ENCODE peak calls at places on chromosomes 5 and 9, in four cellular contexts. Q is PC-3, V is PC-9, K is psoas muscle. F is an unnamed sample.
A peak's percentile ranks its signal among the peaks of the same experiment; 100 is the strongest.

GRCh38 chr5:119063579-119064379 is 7.1 kb upstream of the DMXL1 start:
- DNase-seq in V (no peak), Q (peak; percentile 17), K (no peak), F (no peak)

GRCh38 chr5:14425581-14425980 is 156.0 kb upstream of the OTULINL start:
- DNase-seq in Q (no peak), V (no peak), K (no peak), F (no peak)

GRCh38 chr5:50712479-50712878 is 46.0 kb downstream of the PARP8 start:
- DNase-seq in Q (no peak), K (no peak), V (no peak), F (no peak)

GRCh38 chr5:180334176-180334575 is 19.0 kb downstream of the GFPT2 start:
- DNase-seq in V (no peak), K (no peak), Q (no peak), F (no peak)

GRCh38 chr9:112308576-112308975 is 24.8 kb downstream of the PTBP3 start:
- DNase-seq in V (no peak), Q (no peak), K (no peak), F (no peak)

GRCh38 chr9:22976454-22976853 is 529.8 kb downstream of the DMRTA1 start:
- DNase-seq in K (no peak), V (no peak), Q (peak; percentile 69), F (no peak)

GRCh38 chr5:33180900-33181299 is 259.9 kb upstream of the TARS1 start:
- DNase-seq in V (no peak), Q (peak; percentile 66), K (no peak), F (no peak)

GRCh38 chr5:88452820-88453219 is 184.2 kb upstream of the TMEM161B start:
- DNase-seq in Q (peak; percentile 34), K (no peak), V (no peak), F (peak; percentile 4)

GRCh38 chr9:15469406-15469805 is 41.4 kb downstream of the PSIP1 start:
- DNase-seq in Q (no peak), K (no peak), V (no peak), F (no peak)

GRCh38 chr9:32589083-32589713 is 16.2 kb upstream of the NDUFB6 start:
- DNase-seq in Q (peak; percentile 68), K (no peak), V (peak; percentile 55), F (no peak)

GRCh38 chr5:36270175-36270574 is 28.4 kb upstream of the NADK2 start:
- DNase-seq in Q (no peak), K (no peak), V (no peak), F (no peak)

GRCh38 chr5:81657386-81657785 is 93.5 kb downstream of the SSBP2 start:
- DNase-seq in K (no peak), V (no peak), Q (peak; percentile 68), F (no peak)

GRCh38 chr5:159640921-159641320 is 275.4 kb upstream of the ADRA1B start:
- DNase-seq in K (no peak), Q (no peak), V (no peak), F (no peak)

GRCh38 chr9:16289639-16290038 is 580.8 kb downstream of the BNC2 start:
- DNase-seq in V (no peak), Q (no peak), K (no peak), F (peak; percentile 59)

GRCh38 chr9:34591091-34591910 is 1.8 kb upstream of the CNTFR start:
- DNase-seq in K (peak; percentile 91), Q (peak; percentile 71), V (peak; percentile 49), F (peak; percentile 63)
- H3K4me3 ChIP-seq in K (peak overlapping the region; percentile 80), Q (no peak overlapping the region), V (no peak overlapping the region), F (no peak overlapping the region)

GRCh38 chr9:97651646-97652045 is 18.0 kb downstream of the NCBP1 start:
- DNase-seq in K (no peak), V (no peak), Q (no peak), F (no peak)
- H3K36me3 ChIP-seq in K (peaks cover 6% of the 10 kb centered on the region), V (peaks cover 68% of the 10 kb centered on the region), Q (peaks cover 28% of the 10 kb centered on the region), F (peaks cover 82% of the 10 kb centered on the region)

GRCh38 chr9:137945581-137945980 is 68.0 kb downstream of the CACNA1B start:
- DNase-seq in Q (peak; percentile 2), V (no peak), K (no peak), F (no peak)
- H3K9me3 ChIP-seq in Q (peaks cover 12% of the 10 kb centered on the region), V (peaks cover 19% of the 10 kb centered on the region), K (no peaks in the 10 kb centered on the region), F (peaks cover 10% of the 10 kb centered on the region)

GRCh38 chr9:137665697-137666504 is 47.1 kb downstream of the EHMT1 start:
- DNase-seq in K (no peak), V (no peak), Q (no peak), F (no peak)
- H3K4me3 ChIP-seq in K (no peak overlapping the region), V (no peak overlapping the region), Q (no peak overlapping the region), F (no peak overlapping the region)

GRCh38 chr5:138909734-138910133 is 34.6 kb upstream of the LRRTM2 start:
- DNase-seq in K (no peak), V (no peak), Q (no peak), F (no peak)

GRCh38 chr5:138913773-138914172 is 38.6 kb upstream of the LRRTM2 start:
- DNase-seq in Q (no peak), K (no peak), V (no peak), F (no peak)

GRCh38 chr5:138912093-138912492 is 37.0 kb upstream of the LRRTM2 start:
- DNase-seq in V (no peak), K (no peak), Q (no peak), F (no peak)

GRCh38 chr5:138910546-138911185 is 35.5 kb upstream of the LRRTM2 start:
- DNase-seq in Q (no peak), K (no peak), V (no peak), F (no peak)

DNA sequence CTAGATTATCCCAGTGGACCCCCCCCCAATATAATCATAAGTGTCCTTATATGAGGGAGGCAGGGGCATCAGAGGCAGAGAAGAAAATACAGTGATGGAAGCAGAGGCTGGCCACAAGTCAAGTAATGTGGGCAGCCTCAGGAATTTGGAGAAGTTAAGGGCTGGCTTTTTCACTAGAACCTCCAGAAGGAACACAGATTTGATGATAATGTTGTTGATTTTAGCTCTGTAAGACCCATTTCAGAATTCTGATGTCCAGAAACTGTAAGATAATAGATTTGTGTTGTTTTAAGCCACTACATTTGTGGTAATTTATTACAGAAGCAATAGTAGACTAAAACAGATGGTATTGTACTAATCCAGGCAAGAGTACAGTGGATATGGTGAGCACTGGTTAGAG is 36.3 kb upstream of the LRRTM2 start:
- DNase-seq in V (no peak), K (no peak), Q (no peak), F (no peak)
- H3K36me3 ChIP-seq in V (peaks cover 23% of the 10 kb centered on the region), K (no peaks in the 10 kb centered on the region), Q (no peaks in the 10 kb centered on the region), F (peaks cover 67% of the 10 kb centered on the region)

DNA sequence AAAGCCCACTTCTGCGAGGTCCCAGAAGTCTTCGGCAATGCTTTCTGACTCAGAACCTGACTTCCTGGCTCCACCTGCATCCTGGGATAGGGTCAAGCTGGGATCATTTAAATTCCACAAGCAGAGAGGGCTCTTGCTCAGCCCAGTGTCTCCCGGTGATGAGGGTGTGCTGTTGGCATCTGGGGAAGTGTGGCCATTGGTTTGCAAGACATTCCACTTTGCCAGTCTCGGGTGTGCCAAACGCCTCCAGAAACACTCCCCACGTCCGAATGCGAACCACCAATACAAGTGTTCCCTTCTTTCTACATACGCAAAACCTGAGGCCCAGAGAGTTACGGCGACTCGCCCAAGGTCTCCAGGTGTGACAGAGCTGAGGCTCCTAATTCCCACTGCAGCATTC is 43.1 kb upstream of the FCN2 start:
- DNase-seq in K (peak; percentile 4), Q (no peak), V (no peak), F (no peak)
- H3K9me3 ChIP-seq in K (no peaks in the 10 kb centered on the region), Q (no peaks in the 10 kb centered on the region), V (no peaks in the 10 kb centered on the region), F (no peaks in the 10 kb centered on the region)

DNA sequence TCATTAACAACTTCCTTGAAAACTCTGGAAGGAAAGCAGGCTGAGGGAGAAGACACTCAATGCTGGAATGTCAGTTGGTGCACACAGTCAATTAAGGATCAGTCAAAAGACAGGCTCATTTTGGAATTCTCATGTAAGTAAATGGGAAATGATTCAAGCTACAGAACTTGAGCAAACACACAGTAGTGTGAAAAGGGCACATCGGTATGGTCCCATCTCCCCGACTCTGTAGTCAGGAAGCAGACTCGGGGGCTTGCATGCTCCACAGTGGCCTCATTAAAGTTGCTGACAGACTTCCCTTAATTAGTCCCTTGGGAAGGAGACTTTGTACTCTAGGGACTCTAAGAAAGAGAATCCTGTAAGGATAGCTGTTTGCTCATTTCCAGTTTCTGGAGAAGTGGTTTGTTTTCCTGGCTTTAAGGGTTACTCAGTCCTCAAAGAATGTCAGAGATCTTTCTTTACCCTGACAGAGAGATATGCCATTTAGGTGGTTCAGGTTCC is 339.2 kb downstream of the ADAMTS6 start:
- DNase-seq in Q (peak; percentile 37), K (no peak), V (no peak), F (no peak)
- H3K4me3 ChIP-seq in Q (peak overlapping the region; percentile 23), K (no peak overlapping the region), V (no peak overlapping the region), F (no peak overlapping the region)

GRCh38 chr5:85340790-85341189 is 956.1 kb upstream of the EDIL3 start:
- DNase-seq in K (no peak), Q (no peak), V (no peak), F (no peak)

DNA sequence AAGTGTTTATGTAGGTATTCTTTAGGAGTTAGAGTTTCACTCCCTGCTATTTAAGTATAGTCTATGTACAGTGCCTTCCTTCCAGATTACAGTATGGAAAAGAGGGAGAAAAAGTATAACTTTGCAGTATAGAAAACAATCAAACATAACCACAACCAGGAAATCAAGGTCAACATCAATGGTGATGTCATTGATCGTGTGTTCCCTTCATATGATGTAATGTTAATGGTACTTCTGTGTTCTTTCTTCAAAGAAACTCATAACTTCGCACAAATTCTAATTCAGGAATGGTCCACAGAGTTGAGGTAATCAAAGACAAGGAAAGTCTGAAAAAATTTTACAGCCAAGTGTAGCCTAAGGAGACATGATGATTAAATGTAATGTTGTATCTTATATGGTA is 961.1 kb upstream of the EDIL3 start:
- DNase-seq in K (no peak), V (no peak), Q (no peak), F (no peak)
- H3K36me3 ChIP-seq in K (no peaks in the 10 kb centered on the region), V (no peaks in the 10 kb centered on the region), Q (no peaks in the 10 kb centered on the region), F (no peaks in the 10 kb centered on the region)

GRCh38 chr5:141343953-141344463 is 379 bp downstream of the PCDHGA3 start:
- DNase-seq in K (no peak), V (no peak), Q (no peak), F (no peak)
- H3K9me3 ChIP-seq in K (peaks cover 17% of the 10 kb centered on the region), V (peaks cover 4% of the 10 kb centered on the region), Q (no peaks in the 10 kb centered on the region), F (peaks cover 2% of the 10 kb centered on the region)

DNA sequence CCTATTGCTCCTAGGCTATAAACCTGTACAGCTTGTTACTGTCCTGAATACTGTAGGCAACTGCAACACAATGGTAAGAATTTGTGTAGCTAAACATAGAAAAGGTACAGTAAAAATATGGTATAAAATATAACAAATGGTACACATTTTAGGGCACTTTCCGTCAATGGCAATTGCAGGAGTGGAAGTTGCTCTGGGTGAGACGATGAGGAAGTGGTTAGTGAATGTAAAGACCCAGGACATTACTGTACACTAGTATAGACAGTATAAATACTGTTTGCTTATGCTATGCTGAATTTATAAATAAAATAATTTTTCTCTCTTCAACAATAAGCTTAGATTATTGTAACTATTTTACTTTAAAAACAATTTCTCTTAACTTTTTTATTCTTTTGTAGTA is 15.6 kb upstream of the ADRB2 start:
- DNase-seq in Q (no peak), V (no peak), K (no peak), F (no peak)
- H3K4me3 ChIP-seq in Q (no peak overlapping the region), V (no peak overlapping the region), K (no peak overlapping the region), F (no peak overlapping the region)